ENCODE peak calls at places on chromosomes 5 and 9, in eight cellular contexts. I is Caco-2, P is HFF-Myc, E is naive B cell, K is mesenchymal stem cell, T is amygdala, S is AML-193, G is T-cell. U is an unnamed sample.

GRCh38 chr5:111201705-111202104 is 22.5 kb upstream of the CAMK4 start:
- DNase-seq in E (no peak), P (no peak), K (no peak), G (no peak), I (no peak), S (no peak), T (no peak), U (no peak)

GRCh38 chr9:88741335-88741734 is 206.4 kb downstream of the NXNL2 start:
- DNase-seq in T (no peak), I (no peak), S (no peak), K (no peak), P (no peak), G (no peak), E (no peak), U (no peak)

GRCh38 chr9:101028346-101029299 is at the start of gene PLPPR1:
- DNase-seq in I (peak), E (no peak), P (no peak), K (peak), S (no peak), G (no peak), T (peak), U (no peak)

GRCh38 chr5:163508753-163509152 is 3.3 kb downstream of the MAT2B start:
- DNase-seq in T (no peak), E (no peak), P (no peak), G (no peak), S (no peak), K (no peak), I (no peak), U (no peak)

GRCh38 chr5:116452774-116453368 is 121.8 kb downstream of the SEMA6A start:
- DNase-seq in I (no peak), K (peak), E (no peak), P (no peak), S (no peak), T (no peak), G (no peak), U (no peak)

GRCh38 chr5:129904667-129905466 is 602 bp downstream of the CHSY3 start:
- DNase-seq in S (no peak), G (no peak), T (peak), K (peak), I (peak), E (no peak), P (no peak), U (no peak)

GRCh38 chr9:32502996-32503395 is 23.0 kb downstream of the RIGI start:
- DNase-seq in E (no peak), S (no peak), K (no peak), P (no peak), I (no peak), T (no peak), G (no peak), U (no peak)

GRCh38 chr5:96079075-96079474 is 117.4 kb upstream of the ELL2 start:
- DNase-seq in K (peak), G (no peak), E (no peak), T (no peak), I (no peak), S (no peak), P (peak), U (no peak)

GRCh38 chr9:125172351-125172750 is 17.3 kb downstream of the PPP6C start:
- DNase-seq in E (no peak), S (no peak), T (no peak), G (no peak), P (peak), I (no peak), K (no peak), U (no peak)

GRCh38 chr5:160278356-160278755 is 34.0 kb downstream of the CCNJL start:
- DNase-seq in K (no peak), E (no peak), P (no peak), I (no peak), G (no peak), S (no peak), T (no peak), U (no peak)

GRCh38 chr5:160460377-160461049 is 38.9 kb downstream of the PTTG1 start:
- DNase-seq in K (peak), P (no peak), E (no peak), I (no peak), G (no peak), S (no peak), T (no peak), U (no peak)

GRCh38 chr9:96136992-96137665 is 164.8 kb downstream of the HSD17B3 start:
- DNase-seq in T (peak), P (no peak), I (no peak), K (peak), G (no peak), S (no peak), E (peak), U (peak)

GRCh38 chr9:70561111-70561510 is 146.7 kb upstream of the KLF9 start:
- DNase-seq in K (no peak), G (no peak), T (no peak), E (no peak), P (no peak), I (no peak), S (no peak), U (no peak)

GRCh38 chr5:133990396-133990795 is 14.4 kb downstream of the VDAC1 start:
- DNase-seq in T (no peak), G (no peak), I (no peak), E (no peak), K (no peak), P (no peak), S (no peak), U (no peak)

GRCh38 chr5:132272341-132273210 is 15.1 kb downstream of the PDLIM4 start:
- DNase-seq in P (no peak), S (peak), I (peak), G (peak), T (peak), E (peak), K (peak), U (no peak)

GRCh38 chr5:73272351-73272750 is 99.4 kb downstream of the TMEM174 start:
- DNase-seq in T (no peak), S (no peak), I (no peak), E (no peak), G (no peak), P (no peak), K (no peak), U (no peak)

GRCh38 chr5:1325870-1326546 is 18.9 kb downstream of the CLPTM1L start:
- DNase-seq in T (no peak), G (no peak), P (no peak), I (no peak), S (no peak), K (peak), E (no peak), U (no peak)